ENCODE peak calls at places on chromosomes 7 and 10, in ten cellular contexts. O is keratinocyte; P is GM23248; H is left lung; Z is fibroblast of lung; C is testis; D is uterus; A is adrenal gland; L is left ventricle myocardium inferior; G is CD8-positive, alpha-beta memory T cell. S is an unnamed sample.

GRCh38 chr10:132540456-132540855 is 2.9 kb downstream of the INPP5A start:
- DNase-seq in O (no peak), H (no peak), G (no peak), P (peak; percentile 62), A (no peak), C (peak; percentile 64), Z (peak; percentile 57), D (peak; percentile 53), L (peak; percentile 30), S (no peak)

GRCh38 chr10:86654411-86655172 is at the start of gene OPN4:
- DNase-seq in O (no peak), C (no peak), Z (peak; percentile 87), P (no peak), A (peak; percentile 80), L (no peak), D (peak; percentile 7), G (no peak), H (peak; percentile 53), S (no peak)

GRCh38 chr7:151711906-151712771 is 164.8 kb downstream of the PRKAG2 start:
- DNase-seq in Z (no peak), O (no peak), A (no peak), D (no peak), H (peak; percentile 82), C (no peak), G (no peak), L (peak; percentile 64), P (no peak), S (no peak)

GRCh38 chr7:141114141-141114664 is 40.3 kb downstream of the TMEM178B start:
- DNase-seq in C (no peak), Z (no peak), P (no peak), H (no peak), A (no peak), D (no peak), O (no peak), L (no peak), G (no peak), S (no peak)

GRCh38 chr7:107939472-107940145 is 48.6 kb downstream of the DLD start:
- DNase-seq in L (peak; percentile 71), C (peak; percentile 62), D (peak; percentile 88), P (peak; percentile 94), A (peak; percentile 69), H (no peak), G (no peak), O (no peak), Z (peak; percentile 95), S (peak; percentile 55)

GRCh38 chr10:132707121-132707775 is 78.7 kb downstream of the NKX6-2 start:
- DNase-seq in A (no peak), L (peak; percentile 2), C (no peak), G (no peak), Z (no peak), H (peak; percentile 59), O (no peak), D (no peak), P (no peak), S (no peak)

GRCh38 chr7:121547341-121548092 is 151.4 kb upstream of the FAM3C start:
- DNase-seq in L (no peak), P (peak; percentile 87), D (no peak), C (no peak), H (no peak), O (peak; percentile 26), G (peak; percentile 36), A (no peak), Z (peak; percentile 62), S (no peak)

GRCh38 chr10:43369921-43370320 is 1.5 kb upstream of the FXYD4 start:
- DNase-seq in D (no peak), O (no peak), C (no peak), Z (no peak), L (no peak), A (no peak), H (no peak), P (no peak), G (no peak), S (no peak)

GRCh38 chr10:64760371-64760770 is 1239.2 kb downstream of the REEP3 start:
- DNase-seq in G (no peak), P (peak; percentile 7), Z (no peak), L (no peak), A (no peak), C (no peak), H (no peak), O (no peak), D (no peak), S (no peak)

GRCh38 chr7:26616235-26616634 is 248.2 kb downstream of the SKAP2 start:
- DNase-seq in C (no peak), G (no peak), P (no peak), O (peak; percentile 48), D (no peak), A (no peak), H (no peak), Z (no peak), L (no peak), S (no peak)

GRCh38 chr7:66261941-66262340 is 56.8 kb downstream of the TPST1 start:
- DNase-seq in H (no peak), A (no peak), O (no peak), D (no peak), P (no peak), Z (no peak), C (no peak), G (no peak), L (no peak), S (no peak)

GRCh38 chr7:155594961-155595366 is 48.6 kb upstream of the CNPY1 start:
- DNase-seq in G (no peak), H (no peak), P (no peak), A (no peak), L (no peak), C (no peak), D (no peak), O (no peak), Z (no peak), S (no peak)

GRCh38 chr10:13847201-13847631 is 260.5 kb downstream of the PRPF18 start:
- DNase-seq in D (no peak), C (no peak), L (no peak), H (no peak), A (no peak), Z (no peak), G (no peak), P (no peak), O (no peak), S (no peak)

GRCh38 chr7:71140264-71140663 is 8.3 kb downstream of the GALNT17 start:
- DNase-seq in P (no peak), C (no peak), H (no peak), G (no peak), D (no peak), Z (no peak), L (no peak), A (no peak), O (no peak), S (no peak)

GRCh38 chr10:101485681-101486554 is 102.1 kb downstream of the POLL start:
- DNase-seq in A (no peak), D (peak; percentile 33), C (peak; percentile 27), P (peak; percentile 18), L (no peak), G (no peak), Z (no peak), H (no peak), O (no peak), S (no peak)

DNA sequence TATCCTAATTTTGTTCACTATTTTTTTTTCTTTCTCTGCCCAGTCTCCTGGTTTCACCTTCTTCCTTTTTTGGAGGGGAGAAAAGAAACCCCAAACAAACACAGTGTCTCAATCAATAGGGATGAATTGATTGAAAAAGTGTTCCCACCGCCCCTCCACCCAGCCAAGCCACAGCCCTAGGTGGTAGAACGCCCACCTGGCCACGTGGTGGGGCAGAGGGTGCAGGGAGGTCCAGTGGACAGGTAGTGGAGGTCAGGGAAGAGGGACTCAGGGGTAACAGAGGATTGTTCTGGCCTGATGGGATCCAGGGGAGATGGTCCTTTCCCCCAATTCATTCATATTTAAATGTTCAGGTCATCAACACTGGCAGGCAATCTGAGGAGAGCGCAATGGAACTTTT is 1.8 kb downstream of the INHBA start:
- DNase-seq in C (no peak), O (no peak), L (no peak), G (no peak), Z (no peak), D (no peak), P (no peak), A (no peak), H (no peak), S (no peak)
- H3K4me3 ChIP-seq in C (no peak overlapping the region), O (peak overlapping the region; percentile 51), L (peak overlapping the region; percentile 61), G (no peak overlapping the region), Z (peak overlapping the region; percentile 86), D (peak overlapping the region; percentile 60), P (peak overlapping the region; percentile 77), A (no peak overlapping the region), H (no peak overlapping the region), S (peak overlapping the region; percentile 28)

GRCh38 chr10:54622017-54622416 is 179.0 kb downstream of the PCDH15 start:
- DNase-seq in A (no peak), L (no peak), G (no peak), C (no peak), P (no peak), O (no peak), D (no peak), Z (no peak), H (no peak), S (no peak)
- H3K27ac ChIP-seq in A (no peak overlapping the region), L (no peak overlapping the region), G (no peak overlapping the region), C (no peak overlapping the region), P (no peak overlapping the region), O (no peak overlapping the region), D (no peak overlapping the region), Z (no peak overlapping the region), H (no peak overlapping the region), S (no peak overlapping the region)

GRCh38 chr7:126659124-126659523 is 593.6 kb downstream of the GRM8 start:
- DNase-seq in A (no peak), L (no peak), P (no peak), O (no peak), Z (no peak), C (no peak), D (no peak), H (no peak), G (no peak), S (no peak)
- H3K4me1 ChIP-seq in A (no peaks in the 10 kb centered on the region), L (no peaks in the 10 kb centered on the region), P (no peaks in the 10 kb centered on the region), O (no peaks in the 10 kb centered on the region), Z (no peaks in the 10 kb centered on the region), C (no peaks in the 10 kb centered on the region), D (no peaks in the 10 kb centered on the region), H (no peaks in the 10 kb centered on the region), G (no peaks in the 10 kb centered on the region), S (no peaks in the 10 kb centered on the region)

GRCh38 chr7:76375251-76375650 is 16.5 kb upstream of the YWHAG start:
- DNase-seq in L (no peak), A (no peak), G (no peak), O (no peak), D (no peak), H (no peak), Z (no peak), P (no peak), C (no peak), S (no peak)

GRCh38 chr7:76381814-76382213 is 23.0 kb upstream of the YWHAG start:
- DNase-seq in O (no peak), Z (no peak), A (no peak), G (no peak), P (no peak), L (no peak), D (no peak), H (no peak), C (no peak), S (no peak)

GRCh38 chr7:76377186-76377918 is 18.6 kb upstream of the YWHAG start:
- DNase-seq in A (no peak), O (no peak), L (no peak), G (no peak), D (no peak), Z (no peak), P (peak; percentile 31), H (peak; percentile 19), C (peak; percentile 73), S (no peak)

GRCh38 chr7:76383089-76383944 is 24.5 kb upstream of the YWHAG start:
- DNase-seq in D (no peak), A (no peak), H (no peak), L (no peak), G (no peak), Z (peak; percentile 26), C (peak; percentile 39), O (no peak), P (no peak), S (no peak)

GRCh38 chr7:76380623-76380966 is 21.8 kb upstream of the YWHAG start:
- DNase-seq in D (peak; percentile 47), L (no peak), H (no peak), C (no peak), Z (no peak), O (no peak), G (no peak), P (no peak), A (no peak), S (no peak)
- H3K4me3 ChIP-seq in D (peak overlapping the region; percentile 27), L (peak overlapping the region; percentile 60), H (no peak overlapping the region), C (peak overlapping the region; percentile 47), Z (no peak overlapping the region), O (no peak overlapping the region), G (peak overlapping the region; percentile 61), P (peak overlapping the region; percentile 46), A (no peak overlapping the region), S (peak overlapping the region; percentile 49)

S was measured in heart right ventricle.